ENCODE peak calls at places on chromosomes 13 and 19, in six cellular contexts. F is AG10803; L is stimulated activated CD4-positive, alpha-beta T cell treated with anti-CD3 and anti-CD28 coated beads, Interleukin-4, amount 100 ng/mL, for 1 hour; P is GM12865; R is NCI-H2029; S is Calu3. O is an unnamed sample.
A peak's percentile ranks its signal among the peaks of the same experiment; 100 is the strongest.

GRCh38 chr13:27979001-27979643 is 9.4 kb downstream of the URAD start:
- DNase-seq in F (no peak), L (no peak), P (no peak), R (no peak), S (no peak), O (no peak)

GRCh38 chr19:45164577-45165335 is 4.0 kb upstream of the NKPD1 start:
- DNase-seq in F (peak; percentile 61), L (peak; percentile 56), P (peak; percentile 89), R (no peak), S (peak; percentile 87), O (peak; percentile 88)

GRCh38 chr19:52601025-52601973 is 31.2 kb downstream of the ZNF701 start:
- DNase-seq in F (peak; percentile 89), L (peak; percentile 96), P (peak; percentile 93), R (peak; percentile 82), S (peak; percentile 76), O (peak; percentile 90)

GRCh38 chr19:27777726-27778125 is 1435.2 kb downstream of the UQCRFS1 start:
- DNase-seq in F (no peak), L (no peak), P (no peak), R (no peak), S (no peak), O (peak; percentile 22)

GRCh38 chr19:42396248-42396541 is 6.1 kb upstream of the CNFN start:
- DNase-seq in F (no peak), L (no peak), P (no peak), R (peak; percentile 68), S (no peak), O (peak; percentile 70)

GRCh38 chr13:34608326-34608725 is 333.7 kb upstream of the NBEA start:
- DNase-seq in F (no peak), L (no peak), P (no peak), R (no peak), S (no peak), O (no peak)

GRCh38 chr19:43519436-43520088 is 7.4 kb downstream of the ETHE1 start:
- DNase-seq in F (peak; percentile 94), L (peak; percentile 82), P (peak; percentile 90), R (peak; percentile 74), S (peak; percentile 92), O (peak; percentile 79)

GRCh38 chr13:96822900-96823299 is 171.4 kb downstream of the OXGR1 start:
- DNase-seq in F (no peak), L (no peak), P (peak; percentile 22), R (no peak), S (peak; percentile 4), O (peak; percentile 12)

GRCh38 chr13:34578471-34578870 is 363.6 kb upstream of the NBEA start:
- DNase-seq in F (peak; percentile 50), L (no peak), P (no peak), R (no peak), S (no peak), O (no peak)

GRCh38 chr13:76829572-76830327 is 56.5 kb downstream of the KCTD12 start:
- DNase-seq in F (no peak), L (no peak), P (no peak), R (no peak), S (no peak), O (no peak)

GRCh38 chr19:48841571-48841970 is 5.3 kb upstream of the HSD17B14 start:
- DNase-seq in F (no peak), L (no peak), P (no peak), R (no peak), S (no peak), O (no peak)

GRCh38 chr19:46288896-46289588 is 7.8 kb upstream of the HIF3A start:
- DNase-seq in F (peak; percentile 74), L (no peak), P (no peak), R (peak; percentile 66), S (no peak), O (peak; percentile 86)

GRCh38 chr13:36858285-36858684 is 39.3 kb downstream of the RFXAP start:
- DNase-seq in F (peak; percentile 64), L (no peak), P (peak; percentile 58), R (no peak), S (no peak), O (peak; percentile 63)

GRCh38 chr19:37988758-37989635 is 82.0 kb downstream of the SIPA1L3 start:
- DNase-seq in F (no peak), L (no peak), P (no peak), R (no peak), S (no peak), O (peak; percentile 71)

GRCh38 chr19:52734340-52734892 is 428 bp downstream of the ZNF611 start:
- DNase-seq in F (peak; percentile 1), L (no peak), P (no peak), R (no peak), S (peak; percentile 20), O (no peak)

GRCh38 chr13:36430247-36431203 is 1.8 kb upstream of the CCNA1 start:
- DNase-seq in F (no peak), L (no peak), P (no peak), R (no peak), S (no peak), O (no peak)

GRCh38 chr13:92175330-92175729 is 776.9 kb downstream of the GPC5 start:
- DNase-seq in F (peak; percentile 6), L (no peak), P (peak; percentile 21), R (peak; percentile 69), S (no peak), O (peak; percentile 59)

GRCh38 chr13:77016888-77017623 is 9.9 kb downstream of the FBXL3 start:
- DNase-seq in F (no peak), L (no peak), P (no peak), R (no peak), S (no peak), O (no peak)

GRCh38 chr13:52359534-52359933 is 46.4 kb downstream of the THSD1 start:
- DNase-seq in F (peak; percentile 78), L (no peak), P (no peak), R (no peak), S (no peak), O (no peak)

GRCh38 chr13:41565221-41565620 is 107.9 kb downstream of the RGCC start:
- DNase-seq in F (peak; percentile 80), L (no peak), P (no peak), R (no peak), S (no peak), O (no peak)

GRCh38 chr13:40946485-40946884 is 72.6 kb downstream of the ELF1 start:
- DNase-seq in F (no peak), L (no peak), P (no peak), R (no peak), S (no peak), O (no peak)

GRCh38 chr13:39037410-39037879 is 444 bp downstream of the PROSER1 start:
- DNase-seq in F (no peak), L (no peak), P (no peak), R (peak; percentile 46), S (no peak), O (no peak)